ENCODE peak calls at places on chromosomes 16 and 17, in seven cellular contexts. One of them, this sample, is unnamed.
A peak's percentile ranks its signal among the peaks of the same experiment; 100 is the strongest.

GRCh38 chr17:63665527-63666214 is 34.3 kb downstream of the LIMD2 start:
- DNase-seq in cerebellar nuclear complex: no peak
- DNase-seq in RPMI8226: no peak
- DNase-seq in dorsolateral prefrontal cortex: peak; percentile 15
- DNase-seq in cardiac muscle cell: no peak
- DNase-seq in stimulated activated CD4-positive, alpha-beta T cell treated with anti-CD3 and anti-CD28 coated beads, Interleukin-4, amount 100 ng/mL, for 24 hours: no peak
- DNase-seq in hypothalamus: no peak
- DNase-seq in this sample: no peak

GRCh38 chr16:79610771-79611170 is 10.2 kb upstream of the MAF start:
- DNase-seq in cerebellar nuclear complex: no peak
- DNase-seq in RPMI8226: no peak
- DNase-seq in dorsolateral prefrontal cortex: no peak
- DNase-seq in cardiac muscle cell: no peak
- DNase-seq in stimulated activated CD4-positive, alpha-beta T cell treated with anti-CD3 and anti-CD28 coated beads, Interleukin-4, amount 100 ng/mL, for 24 hours: no peak
- DNase-seq in hypothalamus: no peak
- DNase-seq in this sample: no peak

GRCh38 chr16:57091200-57091989 is 988 bp upstream of the CPNE2 start:
- DNase-seq in cerebellar nuclear complex: no peak
- DNase-seq in RPMI8226: no peak
- DNase-seq in dorsolateral prefrontal cortex: no peak
- DNase-seq in cardiac muscle cell: peak; percentile 54
- DNase-seq in stimulated activated CD4-positive, alpha-beta T cell treated with anti-CD3 and anti-CD28 coated beads, Interleukin-4, amount 100 ng/mL, for 24 hours: no peak
- DNase-seq in hypothalamus: no peak
- DNase-seq in this sample: peak; percentile 70

GRCh38 chr17:42183741-42184711 is 1.2 kb downstream of the HCRT start:
- DNase-seq in cerebellar nuclear complex: no peak
- DNase-seq in RPMI8226: peak; percentile 91
- DNase-seq in dorsolateral prefrontal cortex: peak; percentile 65
- DNase-seq in cardiac muscle cell: peak; percentile 88
- DNase-seq in stimulated activated CD4-positive, alpha-beta T cell treated with anti-CD3 and anti-CD28 coated beads, Interleukin-4, amount 100 ng/mL, for 24 hours: peak; percentile 78
- DNase-seq in hypothalamus: peak; percentile 55
- DNase-seq in this sample: peak; percentile 92

GRCh38 chr16:85327731-85328664 is 215.7 kb upstream of the CIBAR2 start:
- DNase-seq in cerebellar nuclear complex: no peak
- DNase-seq in RPMI8226: no peak
- DNase-seq in dorsolateral prefrontal cortex: peak; percentile 44
- DNase-seq in cardiac muscle cell: peak; percentile 86
- DNase-seq in stimulated activated CD4-positive, alpha-beta T cell treated with anti-CD3 and anti-CD28 coated beads, Interleukin-4, amount 100 ng/mL, for 24 hours: no peak
- DNase-seq in hypothalamus: peak; percentile 33
- DNase-seq in this sample: peak; percentile 80

GRCh38 chr16:2484898-2485508 is 10.1 kb downstream of the TBC1D24 start:
- DNase-seq in cerebellar nuclear complex: no peak
- DNase-seq in RPMI8226: no peak
- DNase-seq in dorsolateral prefrontal cortex: no peak
- DNase-seq in cardiac muscle cell: no peak
- DNase-seq in stimulated activated CD4-positive, alpha-beta T cell treated with anti-CD3 and anti-CD28 coated beads, Interleukin-4, amount 100 ng/mL, for 24 hours: no peak
- DNase-seq in hypothalamus: no peak
- DNase-seq in this sample: no peak

GRCh38 chr17:72158895-72159885 is 38.4 kb downstream of the SOX9 start:
- DNase-seq in cerebellar nuclear complex: no peak
- DNase-seq in RPMI8226: no peak
- DNase-seq in dorsolateral prefrontal cortex: no peak
- DNase-seq in cardiac muscle cell: no peak
- DNase-seq in stimulated activated CD4-positive, alpha-beta T cell treated with anti-CD3 and anti-CD28 coated beads, Interleukin-4, amount 100 ng/mL, for 24 hours: no peak
- DNase-seq in hypothalamus: no peak
- DNase-seq in this sample: peak; percentile 77

GRCh38 chr17:34135841-34136240 is 119.2 kb upstream of the CCL2 start:
- DNase-seq in cerebellar nuclear complex: no peak
- DNase-seq in RPMI8226: no peak
- DNase-seq in dorsolateral prefrontal cortex: no peak
- DNase-seq in cardiac muscle cell: no peak
- DNase-seq in stimulated activated CD4-positive, alpha-beta T cell treated with anti-CD3 and anti-CD28 coated beads, Interleukin-4, amount 100 ng/mL, for 24 hours: no peak
- DNase-seq in hypothalamus: no peak
- DNase-seq in this sample: no peak

GRCh38 chr17:59800530-59800942 is 92.2 kb downstream of the TUBD1 start:
- DNase-seq in cerebellar nuclear complex: no peak
- DNase-seq in RPMI8226: no peak
- DNase-seq in dorsolateral prefrontal cortex: no peak
- DNase-seq in cardiac muscle cell: no peak
- DNase-seq in stimulated activated CD4-positive, alpha-beta T cell treated with anti-CD3 and anti-CD28 coated beads, Interleukin-4, amount 100 ng/mL, for 24 hours: no peak
- DNase-seq in hypothalamus: no peak
- DNase-seq in this sample: peak; percentile 69

GRCh38 chr17:58235821-58236220 is 2.6 kb upstream of the LPO start:
- DNase-seq in cerebellar nuclear complex: no peak
- DNase-seq in RPMI8226: no peak
- DNase-seq in dorsolateral prefrontal cortex: no peak
- DNase-seq in cardiac muscle cell: no peak
- DNase-seq in stimulated activated CD4-positive, alpha-beta T cell treated with anti-CD3 and anti-CD28 coated beads, Interleukin-4, amount 100 ng/mL, for 24 hours: no peak
- DNase-seq in hypothalamus: no peak
- DNase-seq in this sample: no peak

GRCh38 chr17:48541036-48541573 is 3.8 kb downstream of the HOXB2 start:
- DNase-seq in cerebellar nuclear complex: no peak
- DNase-seq in RPMI8226: no peak
- DNase-seq in dorsolateral prefrontal cortex: no peak
- DNase-seq in cardiac muscle cell: no peak
- DNase-seq in stimulated activated CD4-positive, alpha-beta T cell treated with anti-CD3 and anti-CD28 coated beads, Interleukin-4, amount 100 ng/mL, for 24 hours: no peak
- DNase-seq in hypothalamus: no peak
- DNase-seq in this sample: no peak

GRCh38 chr17:82520041-82520910 is 744 bp downstream of the FOXK2 start:
- DNase-seq in cerebellar nuclear complex: no peak
- DNase-seq in RPMI8226: peak; percentile 50
- DNase-seq in dorsolateral prefrontal cortex: no peak
- DNase-seq in cardiac muscle cell: peak; percentile 47
- DNase-seq in stimulated activated CD4-positive, alpha-beta T cell treated with anti-CD3 and anti-CD28 coated beads, Interleukin-4, amount 100 ng/mL, for 24 hours: peak; percentile 28
- DNase-seq in hypothalamus: peak; percentile 9
- DNase-seq in this sample: peak; percentile 52

GRCh38 chr16:85383836-85384825 is 229.0 kb upstream of the GSE1 start:
- DNase-seq in cerebellar nuclear complex: no peak
- DNase-seq in RPMI8226: no peak
- DNase-seq in dorsolateral prefrontal cortex: no peak
- DNase-seq in cardiac muscle cell: no peak
- DNase-seq in stimulated activated CD4-positive, alpha-beta T cell treated with anti-CD3 and anti-CD28 coated beads, Interleukin-4, amount 100 ng/mL, for 24 hours: no peak
- DNase-seq in hypothalamus: no peak
- DNase-seq in this sample: no peak

This sample was measured in astrocyte of the hippocampus.